ENCODE peak calls at places on chromosomes 12 and 14, in four cellular contexts. U is left cardiac atrium, G is COLO829, Z is A549. X is an unnamed sample.

GRCh38 chr12:94941440-94941862 is 62.0 kb downstream of the NDUFA12 start:
- DNase-seq in U (peak; percentile 84), Z (no peak), G (no peak), X (peak; percentile 89)

GRCh38 chr12:104331376-104331775 is 27.8 kb downstream of the EID3 start:
- DNase-seq in G (no peak), Z (no peak), U (no peak), X (no peak)

GRCh38 chr12:116990971-116991966 is 80.5 kb downstream of the FBXW8 start:
- DNase-seq in Z (no peak), G (no peak), U (no peak), X (no peak)

GRCh38 chr12:120388711-120389431 is 19.9 kb upstream of the MSI1 start:
- DNase-seq in G (no peak), U (no peak), Z (no peak), X (no peak)

GRCh38 chr12:2955888-2956287 is 3.3 kb upstream of the TEAD4 start:
- DNase-seq in Z (no peak), G (no peak), U (no peak), X (no peak)

GRCh38 chr14:94615823-94616570 is 3.8 kb downstream of the SERPINA3 start:
- DNase-seq in G (no peak), Z (no peak), U (no peak), X (no peak)

GRCh38 chr14:56487761-56488160 is 91.8 kb upstream of the TMEM260 start:
- DNase-seq in Z (no peak), G (peak; percentile 52), U (no peak), X (peak; percentile 45)

GRCh38 chr14:84927096-84927910 is 602.6 kb upstream of the FLRT2 start:
- DNase-seq in G (no peak), Z (no peak), U (no peak), X (peak; percentile 0)

GRCh38 chr12:129190827-129191226 is 337.5 kb downstream of the GLT1D1 start:
- DNase-seq in U (no peak), G (no peak), Z (no peak), X (no peak)

GRCh38 chr12:6124411-6125151 is at the start of gene VWF:
- DNase-seq in Z (no peak), G (no peak), U (no peak), X (no peak)

GRCh38 chr14:55802986-55803431 is 223.0 kb downstream of the KTN1 start:
- DNase-seq in U (no peak), Z (peak; percentile 54), G (peak; percentile 19), X (peak; percentile 52)

GRCh38 chr12:132651444-132652100 is 33.0 kb downstream of the P2RX2 start:
- DNase-seq in Z (no peak), G (no peak), U (no peak), X (no peak)

GRCh38 chr12:47270782-47271664 is 191.3 kb upstream of the AMIGO2 start:
- DNase-seq in Z (peak; percentile 73), U (no peak), G (peak; percentile 41), X (peak; percentile 97)

GRCh38 chr12:96274331-96274730 is 80.2 kb downstream of the ELK3 start:
- DNase-seq in Z (no peak), G (no peak), U (no peak), X (peak; percentile 53)

GRCh38 chr12:123940627-123940966 is 32.0 kb downstream of the CCDC92 start:
- DNase-seq in Z (no peak), G (no peak), U (no peak), X (no peak)

GRCh38 chr14:21711360-21711961 is 37.8 kb upstream of the OR4E1 start:
- DNase-seq in U (no peak), G (peak; percentile 48), Z (peak; percentile 36), X (peak; percentile 35)

GRCh38 chr12:55651314-55651703 is 14.6 kb downstream of the OR10P1 start:
- DNase-seq in G (no peak), Z (no peak), U (no peak), X (no peak)

GRCh38 chr14:101405171-101405883 is 156.0 kb upstream of the DIO3 start:
- DNase-seq in G (no peak), U (no peak), Z (no peak), X (no peak)

GRCh38 chr14:85535916-85536834 is 6.2 kb downstream of the FLRT2 start:
- DNase-seq in G (no peak), Z (peak; percentile 53), U (no peak), X (peak; percentile 60)

GRCh38 chr14:54696998-54697397 is 130.1 kb downstream of the SAMD4A start:
- DNase-seq in Z (no peak), U (no peak), G (no peak), X (no peak)

GRCh38 chr12:12764824-12765223 is 20.6 kb upstream of the APOLD1 start:
- DNase-seq in U (no peak), G (no peak), Z (no peak), X (no peak)

GRCh38 chr14:99687284-99688209 is 3.4 kb downstream of the CYP46A1 start:
- DNase-seq in Z (no peak), U (no peak), G (no peak), X (no peak)

GRCh38 chr12:72535591-72535990 is 263.4 kb downstream of the TRHDE start:
- DNase-seq in Z (no peak), U (no peak), G (no peak), X (no peak)

GRCh38 chr12:3251691-3252090 is 174.5 kb downstream of the TSPAN9 start:
- DNase-seq in G (no peak), U (peak; percentile 63), Z (no peak), X (no peak)